ENCODE peak calls at places on chromosomes 11 and 22, in four cellular contexts. One of them, this sample, is unnamed.

GRCh38 chr11:75323609-75324008 is 27.9 kb downstream of the ARRB1 start:
- DNase-seq in bronchial epithelial cell: peak
- DNase-seq in stimulated activated CD4-positive, alpha-beta T cell treated with anti-CD3 and anti-CD28 coated beads, Interleukin-2, amount 100 ng/mL, for 48 hours: no peak
- DNase-seq in activated CD4-positive, alpha-beta T cell treated with anti-CD3 and anti-CD28 coated beads, Interleukin-2, amount 10 ng/mL, durations not matched to agents 7 days and 5 days: no peak
- DNase-seq in this sample: no peak

GRCh38 chr11:68924073-68924925 is 20.6 kb downstream of the IGHMBP2 start:
- DNase-seq in bronchial epithelial cell: no peak
- DNase-seq in stimulated activated CD4-positive, alpha-beta T cell treated with anti-CD3 and anti-CD28 coated beads, Interleukin-2, amount 100 ng/mL, for 48 hours: no peak
- DNase-seq in activated CD4-positive, alpha-beta T cell treated with anti-CD3 and anti-CD28 coated beads, Interleukin-2, amount 10 ng/mL, durations not matched to agents 7 days and 5 days: no peak
- DNase-seq in this sample: peak

GRCh38 chr11:47378011-47378835 is at the start of gene SPI1:
- DNase-seq in bronchial epithelial cell: no peak
- DNase-seq in stimulated activated CD4-positive, alpha-beta T cell treated with anti-CD3 and anti-CD28 coated beads, Interleukin-2, amount 100 ng/mL, for 48 hours: no peak
- DNase-seq in activated CD4-positive, alpha-beta T cell treated with anti-CD3 and anti-CD28 coated beads, Interleukin-2, amount 10 ng/mL, durations not matched to agents 7 days and 5 days: no peak
- DNase-seq in this sample: no peak

GRCh38 chr11:104891135-104891534 is 7.1 kb downstream of the CASP12 start:
- DNase-seq in bronchial epithelial cell: no peak
- DNase-seq in stimulated activated CD4-positive, alpha-beta T cell treated with anti-CD3 and anti-CD28 coated beads, Interleukin-2, amount 100 ng/mL, for 48 hours: no peak
- DNase-seq in activated CD4-positive, alpha-beta T cell treated with anti-CD3 and anti-CD28 coated beads, Interleukin-2, amount 10 ng/mL, durations not matched to agents 7 days and 5 days: no peak
- DNase-seq in this sample: peak

GRCh38 chr11:115911656-115912055 is 407.4 kb upstream of the CADM1 start:
- DNase-seq in bronchial epithelial cell: no peak
- DNase-seq in stimulated activated CD4-positive, alpha-beta T cell treated with anti-CD3 and anti-CD28 coated beads, Interleukin-2, amount 100 ng/mL, for 48 hours: no peak
- DNase-seq in activated CD4-positive, alpha-beta T cell treated with anti-CD3 and anti-CD28 coated beads, Interleukin-2, amount 10 ng/mL, durations not matched to agents 7 days and 5 days: no peak
- DNase-seq in this sample: no peak

GRCh38 chr22:45318168-45318557 is 8.4 kb downstream of the FAM118A start:
- DNase-seq in bronchial epithelial cell: peak
- DNase-seq in stimulated activated CD4-positive, alpha-beta T cell treated with anti-CD3 and anti-CD28 coated beads, Interleukin-2, amount 100 ng/mL, for 48 hours: peak
- DNase-seq in activated CD4-positive, alpha-beta T cell treated with anti-CD3 and anti-CD28 coated beads, Interleukin-2, amount 10 ng/mL, durations not matched to agents 7 days and 5 days: peak
- DNase-seq in this sample: peak

GRCh38 chr11:119644502-119644901 is 84.5 kb downstream of the NECTIN1 start:
- DNase-seq in bronchial epithelial cell: no peak
- DNase-seq in stimulated activated CD4-positive, alpha-beta T cell treated with anti-CD3 and anti-CD28 coated beads, Interleukin-2, amount 100 ng/mL, for 48 hours: no peak
- DNase-seq in activated CD4-positive, alpha-beta T cell treated with anti-CD3 and anti-CD28 coated beads, Interleukin-2, amount 10 ng/mL, durations not matched to agents 7 days and 5 days: no peak
- DNase-seq in this sample: no peak

GRCh38 chr11:66981976-66982578 is 7.0 kb downstream of the C11orf86 start:
- DNase-seq in bronchial epithelial cell: peak
- DNase-seq in stimulated activated CD4-positive, alpha-beta T cell treated with anti-CD3 and anti-CD28 coated beads, Interleukin-2, amount 100 ng/mL, for 48 hours: no peak
- DNase-seq in activated CD4-positive, alpha-beta T cell treated with anti-CD3 and anti-CD28 coated beads, Interleukin-2, amount 10 ng/mL, durations not matched to agents 7 days and 5 days: no peak
- DNase-seq in this sample: peak

GRCh38 chr11:72353861-72354260 is 80.5 kb downstream of the CLPB start:
- DNase-seq in bronchial epithelial cell: peak
- DNase-seq in stimulated activated CD4-positive, alpha-beta T cell treated with anti-CD3 and anti-CD28 coated beads, Interleukin-2, amount 100 ng/mL, for 48 hours: no peak
- DNase-seq in activated CD4-positive, alpha-beta T cell treated with anti-CD3 and anti-CD28 coated beads, Interleukin-2, amount 10 ng/mL, durations not matched to agents 7 days and 5 days: no peak
- DNase-seq in this sample: peak

GRCh38 chr11:45395421-45395820 is 109.3 kb upstream of the SYT13 start:
- DNase-seq in bronchial epithelial cell: no peak
- DNase-seq in stimulated activated CD4-positive, alpha-beta T cell treated with anti-CD3 and anti-CD28 coated beads, Interleukin-2, amount 100 ng/mL, for 48 hours: no peak
- DNase-seq in activated CD4-positive, alpha-beta T cell treated with anti-CD3 and anti-CD28 coated beads, Interleukin-2, amount 10 ng/mL, durations not matched to agents 7 days and 5 days: no peak
- DNase-seq in this sample: no peak

GRCh38 chr11:134730596-134731538 is 318.8 kb upstream of the B3GAT1 start:
- DNase-seq in bronchial epithelial cell: no peak
- DNase-seq in stimulated activated CD4-positive, alpha-beta T cell treated with anti-CD3 and anti-CD28 coated beads, Interleukin-2, amount 100 ng/mL, for 48 hours: no peak
- DNase-seq in activated CD4-positive, alpha-beta T cell treated with anti-CD3 and anti-CD28 coated beads, Interleukin-2, amount 10 ng/mL, durations not matched to agents 7 days and 5 days: no peak
- DNase-seq in this sample: no peak

GRCh38 chr22:37266581-37267127 is 15.7 kb upstream of the CYTH4 start:
- DNase-seq in bronchial epithelial cell: no peak
- DNase-seq in stimulated activated CD4-positive, alpha-beta T cell treated with anti-CD3 and anti-CD28 coated beads, Interleukin-2, amount 100 ng/mL, for 48 hours: no peak
- DNase-seq in activated CD4-positive, alpha-beta T cell treated with anti-CD3 and anti-CD28 coated beads, Interleukin-2, amount 10 ng/mL, durations not matched to agents 7 days and 5 days: no peak
- DNase-seq in this sample: no peak

GRCh38 chr11:2578934-2579280 is 120.9 kb downstream of the KCNQ1OT1 start:
- DNase-seq in bronchial epithelial cell: no peak
- DNase-seq in stimulated activated CD4-positive, alpha-beta T cell treated with anti-CD3 and anti-CD28 coated beads, Interleukin-2, amount 100 ng/mL, for 48 hours: no peak
- DNase-seq in activated CD4-positive, alpha-beta T cell treated with anti-CD3 and anti-CD28 coated beads, Interleukin-2, amount 10 ng/mL, durations not matched to agents 7 days and 5 days: no peak
- DNase-seq in this sample: no peak

GRCh38 chr11:889261-889660 is 21.3 kb downstream of the CHID1 start:
- DNase-seq in bronchial epithelial cell: no peak
- DNase-seq in stimulated activated CD4-positive, alpha-beta T cell treated with anti-CD3 and anti-CD28 coated beads, Interleukin-2, amount 100 ng/mL, for 48 hours: no peak
- DNase-seq in activated CD4-positive, alpha-beta T cell treated with anti-CD3 and anti-CD28 coated beads, Interleukin-2, amount 10 ng/mL, durations not matched to agents 7 days and 5 days: no peak
- DNase-seq in this sample: no peak

GRCh38 chr22:46089426-46090041 is 60.8 kb upstream of the PPARA start:
- DNase-seq in bronchial epithelial cell: no peak
- DNase-seq in stimulated activated CD4-positive, alpha-beta T cell treated with anti-CD3 and anti-CD28 coated beads, Interleukin-2, amount 100 ng/mL, for 48 hours: no peak
- DNase-seq in activated CD4-positive, alpha-beta T cell treated with anti-CD3 and anti-CD28 coated beads, Interleukin-2, amount 10 ng/mL, durations not matched to agents 7 days and 5 days: no peak
- DNase-seq in this sample: no peak

GRCh38 chr22:25777870-25778269 is 35.9 kb downstream of the MYO18B start:
- DNase-seq in bronchial epithelial cell: peak
- DNase-seq in stimulated activated CD4-positive, alpha-beta T cell treated with anti-CD3 and anti-CD28 coated beads, Interleukin-2, amount 100 ng/mL, for 48 hours: no peak
- DNase-seq in activated CD4-positive, alpha-beta T cell treated with anti-CD3 and anti-CD28 coated beads, Interleukin-2, amount 10 ng/mL, durations not matched to agents 7 days and 5 days: peak
- DNase-seq in this sample: peak

GRCh38 chr11:114059984-114060401 is 482 bp downstream of the ZBTB16 start:
- DNase-seq in bronchial epithelial cell: no peak
- DNase-seq in stimulated activated CD4-positive, alpha-beta T cell treated with anti-CD3 and anti-CD28 coated beads, Interleukin-2, amount 100 ng/mL, for 48 hours: no peak
- DNase-seq in activated CD4-positive, alpha-beta T cell treated with anti-CD3 and anti-CD28 coated beads, Interleukin-2, amount 10 ng/mL, durations not matched to agents 7 days and 5 days: peak
- DNase-seq in this sample: peak

GRCh38 chr11:77522215-77522614 is 48.3 kb upstream of the PAK1 start:
- DNase-seq in bronchial epithelial cell: no peak
- DNase-seq in stimulated activated CD4-positive, alpha-beta T cell treated with anti-CD3 and anti-CD28 coated beads, Interleukin-2, amount 100 ng/mL, for 48 hours: no peak
- DNase-seq in activated CD4-positive, alpha-beta T cell treated with anti-CD3 and anti-CD28 coated beads, Interleukin-2, amount 10 ng/mL, durations not matched to agents 7 days and 5 days: no peak
- DNase-seq in this sample: peak

GRCh38 chr11:80441821-80442220 is 1001.0 kb upstream of the TENM4 start:
- DNase-seq in bronchial epithelial cell: peak
- DNase-seq in stimulated activated CD4-positive, alpha-beta T cell treated with anti-CD3 and anti-CD28 coated beads, Interleukin-2, amount 100 ng/mL, for 48 hours: no peak
- DNase-seq in activated CD4-positive, alpha-beta T cell treated with anti-CD3 and anti-CD28 coated beads, Interleukin-2, amount 10 ng/mL, durations not matched to agents 7 days and 5 days: no peak
- DNase-seq in this sample: peak

GRCh38 chr11:65912840-65913239 is 6.0 kb downstream of the C11orf68 start:
- DNase-seq in bronchial epithelial cell: peak
- DNase-seq in stimulated activated CD4-positive, alpha-beta T cell treated with anti-CD3 and anti-CD28 coated beads, Interleukin-2, amount 100 ng/mL, for 48 hours: no peak
- DNase-seq in activated CD4-positive, alpha-beta T cell treated with anti-CD3 and anti-CD28 coated beads, Interleukin-2, amount 10 ng/mL, durations not matched to agents 7 days and 5 days: no peak
- DNase-seq in this sample: peak

GRCh38 chr11:112024778-112025678 is at the start of gene DLAT:
- DNase-seq in bronchial epithelial cell: peak
- DNase-seq in stimulated activated CD4-positive, alpha-beta T cell treated with anti-CD3 and anti-CD28 coated beads, Interleukin-2, amount 100 ng/mL, for 48 hours: peak
- DNase-seq in activated CD4-positive, alpha-beta T cell treated with anti-CD3 and anti-CD28 coated beads, Interleukin-2, amount 10 ng/mL, durations not matched to agents 7 days and 5 days: peak
- DNase-seq in this sample: peak

GRCh38 chr22:35205956-35206355 is 51.3 kb upstream of the HMGXB4 start:
- DNase-seq in bronchial epithelial cell: peak
- DNase-seq in stimulated activated CD4-positive, alpha-beta T cell treated with anti-CD3 and anti-CD28 coated beads, Interleukin-2, amount 100 ng/mL, for 48 hours: no peak
- DNase-seq in activated CD4-positive, alpha-beta T cell treated with anti-CD3 and anti-CD28 coated beads, Interleukin-2, amount 10 ng/mL, durations not matched to agents 7 days and 5 days: no peak
- DNase-seq in this sample: peak

GRCh38 chr11:111870887-111871692 is at the start of gene ALG9:
- DNase-seq in bronchial epithelial cell: peak
- DNase-seq in stimulated activated CD4-positive, alpha-beta T cell treated with anti-CD3 and anti-CD28 coated beads, Interleukin-2, amount 100 ng/mL, for 48 hours: peak
- DNase-seq in activated CD4-positive, alpha-beta T cell treated with anti-CD3 and anti-CD28 coated beads, Interleukin-2, amount 10 ng/mL, durations not matched to agents 7 days and 5 days: peak
- DNase-seq in this sample: peak

GRCh38 chr11:88535916-88536547 is 198.5 kb upstream of the CTSC start:
- DNase-seq in bronchial epithelial cell: peak
- DNase-seq in stimulated activated CD4-positive, alpha-beta T cell treated with anti-CD3 and anti-CD28 coated beads, Interleukin-2, amount 100 ng/mL, for 48 hours: no peak
- DNase-seq in activated CD4-positive, alpha-beta T cell treated with anti-CD3 and anti-CD28 coated beads, Interleukin-2, amount 10 ng/mL, durations not matched to agents 7 days and 5 days: no peak
- DNase-seq in this sample: peak

GRCh38 chr11:8573750-8574149 is 20.3 kb downstream of the STK33 start:
- DNase-seq in bronchial epithelial cell: no peak
- DNase-seq in stimulated activated CD4-positive, alpha-beta T cell treated with anti-CD3 and anti-CD28 coated beads, Interleukin-2, amount 100 ng/mL, for 48 hours: no peak
- DNase-seq in activated CD4-positive, alpha-beta T cell treated with anti-CD3 and anti-CD28 coated beads, Interleukin-2, amount 10 ng/mL, durations not matched to agents 7 days and 5 days: no peak
- DNase-seq in this sample: no peak

This sample was measured in choroid plexus epithelial cell.